ENCODE peak calls at places on chromosomes 16 and 17, in six cellular contexts. A is pulmonary artery endothelial cell, Y is M059J, T is H54, D is mesothelial cell of epicardium, L is NCI-H1092. F is an unnamed sample.

GRCh38 chr16:70380205-70380918 is 33.7 kb downstream of the DDX19A start:
- DNase-seq in A (no peak), Y (peak), T (peak), D (peak), L (no peak), F (peak)

GRCh38 chr17:71553381-71553780 is 567.4 kb upstream of the SOX9 start:
- DNase-seq in A (no peak), Y (no peak), T (no peak), D (no peak), L (no peak), F (no peak)

GRCh38 chr17:68981288-68981687 is 26.1 kb upstream of the ABCA8 start:
- DNase-seq in A (peak), Y (peak), T (peak), D (no peak), L (no peak), F (no peak)

GRCh38 chr17:59521465-59522126 is 43.8 kb upstream of the DHX40 start:
- DNase-seq in A (no peak), Y (peak), T (peak), D (peak), L (peak), F (no peak)

GRCh38 chr17:52477824-52478614 is 319.5 kb upstream of the CA10 start:
- DNase-seq in A (no peak), Y (no peak), T (no peak), D (no peak), L (no peak), F (no peak)

GRCh38 chr17:64765191-64765889 is 103.2 kb upstream of the SMURF2 start:
- DNase-seq in A (no peak), Y (peak), T (no peak), D (no peak), L (no peak), F (no peak)

GRCh38 chr17:50532452-50533024 is at the start of gene EPN3:
- DNase-seq in A (no peak), Y (no peak), T (no peak), D (peak), L (no peak), F (peak)

GRCh38 chr17:55852734-55853133 is 101.9 kb downstream of the PCTP start:
- DNase-seq in A (no peak), Y (no peak), T (no peak), D (no peak), L (no peak), F (no peak)

GRCh38 chr17:81040791-81041337 is 5.9 kb downstream of the BAIAP2 start:
- DNase-seq in A (no peak), Y (peak), T (peak), D (no peak), L (no peak), F (no peak)